ENCODE peak calls at places on chromosomes 13 and 19, in eight cellular contexts. J is posterior cingulate gyrus; U is mesothelial cell of epicardium; C is activated CD8-positive, alpha-beta memory T cell treated with anti-CD3 and anti-CD28 coated beads, Interleukin-2, amount 10 ng/mL, durations not matched to agents 7 days and 5 days; Z is NCI-H1436; W is upper lobe of left lung; B is neuronal stem cell; M is psoas muscle. X is an unnamed sample.

GRCh38 chr19:33252418-33252962 is 26.8 kb upstream of the SLC7A10 start:
- DNase-seq in J (no peak), U (no peak), C (no peak), Z (no peak), W (no peak), B (no peak), M (no peak), X (peak)

GRCh38 chr13:51494151-51494550 is 41.3 kb upstream of the INTS6 start:
- DNase-seq in J (no peak), U (no peak), C (no peak), Z (no peak), W (no peak), B (no peak), M (no peak), X (no peak)

GRCh38 chr19:13104848-13105646 is 2.4 kb upstream of the LYL1 start:
- DNase-seq in J (no peak), U (no peak), C (peak), Z (no peak), W (peak), B (no peak), M (no peak), X (no peak)

GRCh38 chr13:43227721-43228120 is 204.3 kb downstream of the DNAJC15 start:
- DNase-seq in J (peak), U (no peak), C (no peak), Z (no peak), W (no peak), B (no peak), M (no peak), X (no peak)

GRCh38 chr19:9362905-9363304 is at the start of gene ZNF177:
- DNase-seq in J (peak), U (no peak), C (no peak), Z (no peak), W (peak), B (no peak), M (no peak), X (no peak)

GRCh38 chr19:5913739-5914357 is at the start of gene CAPS:
- DNase-seq in J (no peak), U (no peak), C (no peak), Z (no peak), W (peak), B (no peak), M (peak), X (peak)

GRCh38 chr13:73059460-73060250 is 850 bp downstream of the KLF5 start:
- DNase-seq in J (peak), U (peak), C (peak), Z (peak), W (peak), B (peak), M (peak), X (peak)

GRCh38 chr19:8046569-8047165 is 5.9 kb upstream of the CCL25 start:
- DNase-seq in J (no peak), U (no peak), C (no peak), Z (no peak), W (no peak), B (no peak), M (no peak), X (no peak)

GRCh38 chr19:48741222-48741999 is 1.0 kb upstream of the RASIP1 start:
- DNase-seq in J (no peak), U (no peak), C (peak), Z (no peak), W (peak), B (no peak), M (peak), X (peak)

GRCh38 chr19:55258476-55258827 is 365 bp downstream of the PPP6R1 start:
- DNase-seq in J (no peak), U (no peak), C (no peak), Z (peak), W (peak), B (no peak), M (no peak), X (no peak)

GRCh38 chr13:63307239-63307638 is 1891.6 kb upstream of the PCDH20 start:
- DNase-seq in J (no peak), U (no peak), C (no peak), Z (no peak), W (no peak), B (no peak), M (no peak), X (no peak)

GRCh38 chr13:106398289-106398688 is 137.2 kb downstream of the EFNB2 start:
- DNase-seq in J (no peak), U (no peak), C (no peak), Z (no peak), W (no peak), B (no peak), M (no peak), X (no peak)

GRCh38 chr19:13681509-13681908 is 82.8 kb upstream of the MRI1 start:
- DNase-seq in J (no peak), U (no peak), C (no peak), Z (no peak), W (no peak), B (no peak), M (no peak), X (no peak)

GRCh38 chr13:77430377-77430951 is 103.6 kb upstream of the MYCBP2 start:
- DNase-seq in J (no peak), U (no peak), C (no peak), Z (no peak), W (no peak), B (no peak), M (no peak), X (no peak)

GRCh38 chr19:28705008-28705407 is 507.9 kb downstream of the UQCRFS1 start:
- DNase-seq in J (no peak), U (no peak), C (no peak), Z (no peak), W (no peak), B (no peak), M (no peak), X (no peak)

GRCh38 chr13:60351816-60352215 is 45.2 kb upstream of the TDRD3 start:
- DNase-seq in J (no peak), U (no peak), C (no peak), Z (no peak), W (no peak), B (no peak), M (no peak), X (no peak)

GRCh38 chr19:19321143-19321577 is 531 bp downstream of the MAU2 start:
- DNase-seq in J (no peak), U (peak), C (no peak), Z (no peak), W (no peak), B (peak), M (no peak), X (no peak)

GRCh38 chr13:46527237-46527636 is 25.7 kb upstream of the LRCH1 start:
- DNase-seq in J (no peak), U (no peak), C (no peak), Z (no peak), W (no peak), B (no peak), M (no peak), X (no peak)

GRCh38 chr13:21100211-21100610 is 38.8 kb upstream of the LATS2 start:
- DNase-seq in J (no peak), U (no peak), C (no peak), Z (no peak), W (no peak), B (no peak), M (no peak), X (no peak)

X was measured in left ventricle myocardium superior.